ENCODE peak calls at places on chromosomes 16 and 17, in seven cellular contexts. O, V, N, L, E, Z and S are unnamed samples.

GRCh38 chr17:10652984-10653680 is 4.0 kb downstream of the MYH3 start:
- DNase-seq in O (no peak), V (no peak), N (no peak), L (no peak), E (no peak), Z (no peak), S (no peak)

GRCh38 chr17:8020776-8021564 is 17.9 kb upstream of the ALOX15B start:
- DNase-seq in O (no peak), V (no peak), N (no peak), L (no peak), E (peak), Z (no peak), S (peak)

GRCh38 chr17:61366715-61367413 is 32.8 kb upstream of the TBX2 start:
- DNase-seq in O (no peak), V (no peak), N (no peak), L (no peak), E (no peak), Z (peak), S (no peak)

GRCh38 chr16:83200005-83200779 is 573.4 kb downstream of the CDH13 start:
- DNase-seq in O (no peak), V (no peak), N (no peak), L (peak), E (no peak), Z (no peak), S (no peak)

GRCh38 chr17:40541873-40542561 is 23.3 kb downstream of the CCR7 start:
- DNase-seq in O (no peak), V (peak), N (no peak), L (no peak), E (no peak), Z (no peak), S (no peak)

GRCh38 chr17:76107507-76107906 is 3.9 kb upstream of the EXOC7 start:
- DNase-seq in O (peak), V (no peak), N (no peak), L (peak), E (no peak), Z (no peak), S (no peak)

GRCh38 chr17:20954794-20955193 is 88.0 kb downstream of the USP22 start:
- DNase-seq in O (no peak), V (no peak), N (no peak), L (no peak), E (no peak), Z (no peak), S (no peak)

GRCh38 chr17:64707077-64707591 is 45.0 kb upstream of the SMURF2 start:
- DNase-seq in O (peak), V (peak), N (peak), L (peak), E (peak), Z (peak), S (peak)

GRCh38 chr17:75077490-75078096 is 10.2 kb upstream of the SLC16A5 start:
- DNase-seq in O (no peak), V (no peak), N (peak), L (no peak), E (no peak), Z (peak), S (peak)

GRCh38 chr17:31327534-31328526 is 6.4 kb upstream of the EVI2A start:
- DNase-seq in O (no peak), V (no peak), N (no peak), L (peak), E (no peak), Z (no peak), S (no peak)

GRCh38 chr16:54817432-54817831 is 113.2 kb upstream of the IRX5 start:
- DNase-seq in O (peak), V (no peak), N (no peak), L (peak), E (no peak), Z (peak), S (no peak)

DNA sequence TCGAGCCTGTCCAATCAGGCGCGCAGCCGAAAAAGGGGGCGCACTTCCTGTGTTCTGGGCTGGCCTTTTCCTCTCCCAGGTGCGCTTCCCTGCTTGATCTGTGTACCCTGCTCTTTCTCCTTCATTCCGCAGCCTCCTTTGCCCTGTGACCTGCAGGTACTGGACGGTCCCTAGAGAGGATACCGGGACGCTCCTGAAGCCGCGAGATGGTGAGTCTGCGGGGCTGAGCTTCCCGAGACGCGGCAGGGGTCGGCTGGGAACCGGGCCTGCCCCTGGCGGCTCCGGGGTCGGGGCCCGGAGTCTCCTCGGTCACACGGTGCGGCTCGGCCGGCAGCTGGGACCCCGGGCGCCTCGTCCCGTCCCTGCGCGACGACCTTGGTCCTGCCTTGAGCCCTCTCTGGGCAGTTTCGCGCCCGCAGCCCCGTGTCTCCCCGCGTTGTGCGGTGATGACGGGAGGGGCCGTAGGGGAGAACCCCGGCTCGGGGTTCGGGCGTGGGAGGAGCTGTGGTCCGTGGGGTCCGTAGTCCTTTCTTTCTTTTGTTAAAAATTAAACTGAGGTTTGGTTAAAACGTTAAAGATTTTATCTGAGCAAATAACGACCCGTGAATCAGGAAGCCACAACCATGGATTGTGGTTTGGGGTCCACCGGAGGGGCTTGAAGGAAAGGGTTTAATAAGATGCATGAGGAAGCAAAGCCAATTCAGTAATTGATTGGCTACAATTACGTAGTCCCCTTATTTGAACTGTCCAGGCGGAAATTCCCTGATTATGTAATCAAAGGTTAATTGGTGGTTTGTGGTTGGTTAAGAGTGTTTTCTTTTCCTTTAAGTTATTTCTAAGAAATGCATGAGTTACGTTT is 172.8 kb upstream of the ZNF267 start:
- DNase-seq in O (peak), V (peak), N (peak), L (peak), E (peak), Z (peak), S (peak)
- TF ChIP-seq EP300 in O (no peak), V (no peak), N (no peak), L (no peak), E (no peak), Z (no peak), S (no peak)

DNA sequence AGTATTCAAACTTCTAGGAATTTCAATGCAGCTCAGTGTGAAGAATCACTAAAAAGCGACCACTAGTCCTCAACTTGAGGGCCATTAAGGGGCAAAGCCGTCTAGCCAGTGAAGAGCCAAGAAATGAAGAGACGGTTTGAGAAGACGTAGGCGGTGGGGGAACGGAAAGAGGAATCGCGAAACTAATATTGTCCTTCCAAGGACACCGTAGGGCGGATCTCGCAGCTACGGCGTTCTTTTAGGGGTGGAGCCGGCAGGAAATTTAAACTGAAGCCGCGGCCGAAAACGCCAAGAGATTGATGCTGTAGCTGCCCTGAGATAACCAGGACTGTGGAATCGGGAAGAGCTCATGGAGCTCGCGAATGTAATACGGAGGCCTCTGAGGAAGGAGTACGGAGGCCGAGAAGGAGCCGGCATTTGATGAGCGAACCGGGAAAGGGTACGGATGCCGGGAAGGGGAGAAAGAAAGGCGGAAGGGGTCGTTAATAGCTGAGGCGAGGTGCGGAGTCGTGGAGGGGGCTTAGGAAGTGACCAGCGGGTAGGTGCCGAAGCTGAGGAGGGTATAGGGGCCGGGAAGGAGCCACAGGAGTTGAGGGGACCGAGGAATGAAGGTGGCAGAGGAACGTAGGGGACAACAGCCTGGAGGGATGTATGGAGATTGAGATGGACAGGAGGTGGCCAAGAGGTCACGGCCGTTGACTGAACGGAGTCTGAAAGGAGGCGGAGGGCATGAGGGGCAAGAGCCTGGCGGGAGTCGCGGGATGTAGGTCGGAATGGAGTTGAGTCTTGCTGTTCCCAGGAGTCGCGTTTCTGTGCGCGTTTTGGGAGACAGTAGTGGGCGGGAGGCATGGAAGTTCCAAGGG is at the start of gene DBF4B:
- DNase-seq in O (peak), V (peak), N (peak), L (peak), E (peak), Z (peak), S (peak)
- TF ChIP-seq EP300 in O (no peak), V (peak), N (no peak), L (no peak), E (no peak), Z (no peak), S (no peak)

GRCh38 chr16:2267913-2268666 is at the start of gene RNPS1:
- DNase-seq in O (peak), V (peak), N (peak), L (peak), E (peak), Z (peak), S (peak)
- TF ChIP-seq EP300 in O (no peak), V (peak), N (peak), L (no peak), E (no peak), Z (no peak), S (no peak)

DNA sequence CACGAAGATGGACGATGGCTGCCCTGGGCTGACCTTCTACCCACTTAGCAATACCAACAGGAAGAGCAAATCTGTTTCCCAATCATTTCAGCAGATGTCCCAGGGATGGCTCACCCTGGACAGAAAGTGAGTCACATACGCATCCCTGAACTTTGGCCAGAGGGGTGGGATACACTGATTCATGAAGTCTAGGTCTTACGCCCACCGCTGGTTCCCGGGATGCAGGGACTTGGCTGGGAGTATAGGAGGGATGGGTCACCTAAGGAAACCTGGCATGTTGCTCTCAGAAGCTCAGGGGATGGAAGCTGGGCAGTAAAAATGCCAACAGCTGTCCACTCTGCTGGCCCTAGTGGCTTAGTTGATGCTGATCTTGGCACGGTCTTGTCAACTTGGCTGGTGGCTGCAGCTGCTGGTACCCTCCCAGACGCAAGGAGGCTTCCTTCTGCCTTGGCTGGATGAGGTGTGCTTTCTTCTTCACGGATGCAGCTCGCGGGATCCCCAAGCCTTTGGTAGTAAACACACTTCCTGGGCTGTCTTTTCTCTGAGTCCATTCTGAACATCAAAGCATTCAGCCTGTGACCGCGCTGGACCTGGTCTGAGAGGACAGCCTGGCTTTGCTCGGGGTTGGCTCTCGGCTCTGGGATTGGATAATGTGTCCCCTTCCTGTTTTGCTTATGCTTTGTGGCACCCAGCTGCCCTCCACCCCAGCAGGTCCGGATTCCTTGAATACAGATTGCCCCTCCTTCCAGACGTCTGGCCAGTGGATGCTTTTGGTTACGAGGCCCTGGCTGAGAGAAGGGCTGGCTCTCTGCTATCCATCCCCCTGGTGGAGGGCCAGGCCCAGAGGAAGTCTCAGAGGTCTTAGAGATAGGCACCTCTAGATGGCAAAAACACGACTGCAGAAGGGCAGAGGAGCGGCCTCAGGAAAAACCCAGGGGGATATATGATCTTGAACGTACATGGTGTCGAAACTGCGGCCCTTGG is 71.5 kb downstream of the RAP1GAP2 start:
- DNase-seq in O (no peak), V (no peak), N (no peak), L (peak), E (no peak), Z (no peak), S (no peak)
- TF ChIP-seq EP300 in O (no peak), V (no peak), N (no peak), L (no peak), E (no peak), Z (no peak), S (no peak)

DNA sequence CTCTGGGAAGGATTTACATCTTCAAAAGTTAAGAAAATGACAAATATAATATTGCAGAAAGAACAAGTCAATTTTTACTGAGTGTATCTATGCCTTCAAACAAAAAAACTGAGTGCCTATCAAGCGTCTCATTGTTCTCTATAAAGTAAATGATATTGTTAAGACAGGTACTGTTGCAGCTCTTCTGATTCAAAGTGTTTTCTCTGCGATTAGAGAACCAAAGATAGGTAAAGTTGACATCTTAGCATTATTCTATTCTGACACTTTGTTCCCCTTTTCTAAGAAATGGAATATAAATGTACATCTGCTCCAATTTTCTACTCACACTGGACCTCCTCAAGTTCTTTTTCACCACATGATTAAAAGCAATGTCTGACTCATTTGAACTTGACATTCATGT is 1317.7 kb downstream of the CDH11 start:
- DNase-seq in O (no peak), V (no peak), N (no peak), L (no peak), E (no peak), Z (no peak), S (no peak)
- TF ChIP-seq EP300 in O (no peak), V (no peak), N (no peak), L (no peak), E (no peak), Z (no peak), S (no peak)

DNA sequence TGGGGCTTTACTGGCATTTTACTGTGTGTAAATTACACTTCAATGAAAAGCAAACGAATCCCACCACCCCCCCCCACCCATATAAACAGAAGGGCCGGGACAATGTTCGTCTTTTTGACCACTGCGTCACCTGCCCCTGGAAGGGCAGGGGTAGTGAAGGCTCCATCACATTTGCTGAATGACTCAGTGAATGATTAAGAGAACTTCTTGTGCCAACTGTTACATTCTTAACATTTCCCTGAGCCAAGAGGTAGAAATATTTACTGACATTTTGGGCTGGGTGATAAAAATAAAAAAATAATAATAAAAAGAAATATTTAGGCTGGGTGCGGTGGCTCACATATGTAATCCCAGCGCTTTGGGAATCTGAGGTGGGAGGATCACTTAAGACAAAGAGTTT is 24.1 kb downstream of the C16orf96 start:
- DNase-seq in O (no peak), V (no peak), N (no peak), L (peak), E (no peak), Z (no peak), S (no peak)
- TF ChIP-seq EP300 in O (no peak), V (no peak), N (no peak), L (no peak), E (no peak), Z (no peak), S (no peak)